ENCODE peak calls at places on chromosomes 7 and 10, in eight cellular contexts. B, Q, W, M, J, I, O and V are unnamed samples.

GRCh38 chr7:54349259-54349658 is 192.9 kb upstream of the VSTM2A start:
- DNase-seq in J (no peak), Q (no peak), B (no peak), W (no peak), M (no peak), I (no peak), O (no peak), V (no peak)

GRCh38 chr7:107196834-107197610 is 28.2 kb downstream of the HBP1 start:
- DNase-seq in M (no peak), I (no peak), B (no peak), W (no peak), O (no peak), J (no peak), Q (no peak), V (no peak)

GRCh38 chr10:3745582-3745981 is 39.4 kb downstream of the KLF6 start:
- DNase-seq in I (no peak), B (no peak), W (no peak), J (no peak), Q (no peak), M (no peak), O (no peak), V (no peak)

GRCh38 chr7:7428806-7429205 is 106.9 kb downstream of the COL28A1 start:
- DNase-seq in B (no peak), W (no peak), I (no peak), J (no peak), Q (no peak), M (no peak), O (no peak), V (no peak)

GRCh38 chr10:114532226-114532625 is 125.8 kb downstream of the ABLIM1 start:
- DNase-seq in O (no peak), M (no peak), B (no peak), I (no peak), Q (no peak), J (no peak), W (no peak), V (no peak)

GRCh38 chr10:44363716-44364115 is 21.2 kb downstream of the CXCL12 start:
- DNase-seq in I (no peak), M (no peak), W (no peak), J (no peak), O (no peak), Q (no peak), B (no peak), V (no peak)

GRCh38 chr7:151244156-151244870 is 4.2 kb downstream of the SMARCD3 start:
- DNase-seq in J (peak), Q (peak), I (no peak), M (no peak), W (peak), B (peak), O (no peak), V (peak)

GRCh38 chr7:105685099-105685609 is 103.9 kb upstream of the EFCAB10 start:
- DNase-seq in M (no peak), Q (no peak), J (no peak), O (no peak), I (no peak), W (no peak), B (no peak), V (no peak)

GRCh38 chr10:116702165-116702564 is 40.2 kb downstream of the HSPA12A start:
- DNase-seq in O (no peak), M (peak), J (no peak), Q (no peak), B (no peak), W (no peak), I (no peak), V (no peak)

GRCh38 chr10:22655312-22655973 is 58.9 kb downstream of the PIP4K2A start:
- DNase-seq in Q (no peak), M (no peak), B (no peak), I (no peak), O (no peak), J (peak), W (no peak), V (no peak)

GRCh38 chr10:18822156-18822555 is 162.9 kb downstream of the ARL5B start:
- DNase-seq in O (peak), W (no peak), Q (no peak), I (no peak), B (no peak), J (peak), M (no peak), V (no peak)

GRCh38 chr7:101913247-101913721 is 95.9 kb downstream of the CUX1 start:
- DNase-seq in O (no peak), B (no peak), M (no peak), Q (no peak), I (peak), W (no peak), J (no peak), V (no peak)

GRCh38 chr7:155685791-155686160 is 41.3 kb downstream of the RBM33 start:
- DNase-seq in W (no peak), Q (no peak), B (no peak), M (no peak), J (no peak), O (no peak), I (no peak), V (no peak)

GRCh38 chr7:123552641-123553040 is 5.0 kb downstream of the NDUFA5 start:
- DNase-seq in W (peak), M (no peak), O (no peak), I (no peak), B (no peak), Q (no peak), J (no peak), V (no peak)

GRCh38 chr10:3203972-3204371 is 31.4 kb upstream of the PITRM1 start:
- DNase-seq in B (no peak), Q (no peak), I (no peak), W (no peak), M (no peak), J (no peak), O (no peak), V (no peak)

GRCh38 chr7:43868181-43868580 is 1.1 kb downstream of the MRPS24 start:
- DNase-seq in J (no peak), I (no peak), W (no peak), B (no peak), O (no peak), Q (no peak), M (no peak), V (no peak)

GRCh38 chr10:114726820-114727271 is 68.8 kb upstream of the ABLIM1 start:
- DNase-seq in W (no peak), B (no peak), O (no peak), M (no peak), Q (no peak), J (no peak), I (no peak), V (no peak)

GRCh38 chr7:40802497-40802896 is 667.7 kb downstream of the SUGCT start:
- DNase-seq in B (no peak), Q (no peak), I (no peak), W (no peak), O (no peak), J (no peak), M (no peak), V (no peak)

GRCh38 chr10:6053816-6054581 is 8.2 kb downstream of the IL2RA start:
- DNase-seq in M (peak), W (peak), Q (peak), J (no peak), B (no peak), O (peak), I (peak), V (no peak)

GRCh38 chr7:94190599-94191061 is 186.5 kb upstream of the BET1 start:
- DNase-seq in I (no peak), Q (no peak), M (no peak), O (no peak), B (no peak), J (peak), W (no peak), V (no peak)

GRCh38 chr10:109866995-109867635 is 56.2 kb downstream of the XPNPEP1 start:
- DNase-seq in M (no peak), B (no peak), I (no peak), O (no peak), W (no peak), Q (no peak), J (no peak), V (no peak)

GRCh38 chr10:61456095-61456789 is 3.1 kb upstream of the TMEM26 start:
- DNase-seq in W (no peak), Q (no peak), O (no peak), M (no peak), J (no peak), B (no peak), I (no peak), V (no peak)

GRCh38 chr10:64519427-64519826 is 998.2 kb downstream of the REEP3 start:
- DNase-seq in O (no peak), W (no peak), M (no peak), B (no peak), I (no peak), J (no peak), Q (no peak), V (no peak)

GRCh38 chr7:134328900-134329299 is 12.2 kb upstream of the SLC35B4 start:
- DNase-seq in Q (no peak), M (no peak), I (no peak), B (no peak), O (no peak), W (no peak), J (no peak), V (no peak)

GRCh38 chr10:44995914-44996633 is 4.6 kb upstream of the ZNF22 start:
- DNase-seq in J (no peak), W (no peak), M (peak), I (peak), B (peak), Q (peak), O (peak), V (no peak)

GRCh38 chr10:128029731-128030369 is 96.4 kb downstream of the MKI67 start:
- DNase-seq in Q (no peak), I (no peak), B (no peak), J (no peak), W (no peak), O (no peak), M (peak), V (no peak)

GRCh38 chr7:55504093-55504859 is 68.0 kb downstream of the VOPP1 start:
- DNase-seq in B (no peak), I (no peak), M (no peak), J (no peak), Q (peak), W (no peak), O (no peak), V (no peak)

GRCh38 chr10:80544316-80544953 is 6.7 kb downstream of the SH2D4B start:
- DNase-seq in O (no peak), Q (no peak), M (no peak), B (no peak), W (no peak), I (no peak), J (no peak), V (no peak)

GRCh38 chr10:12180221-12180974 is 15.3 kb downstream of the NUDT5 start:
- DNase-seq in J (no peak), Q (no peak), O (no peak), M (no peak), B (no peak), W (no peak), I (no peak), V (no peak)

GRCh38 chr7:141533149-141533949 is 17.9 kb upstream of the AGK start:
- DNase-seq in I (peak), B (peak), Q (peak), W (peak), O (peak), M (peak), J (peak), V (peak)

GRCh38 chr10:74842301-74842700 is 15.9 kb downstream of the KAT6B start:
- DNase-seq in I (no peak), W (no peak), M (no peak), J (no peak), B (no peak), Q (no peak), O (no peak), V (no peak)

GRCh38 chr10:87750001-87750651 is 67.9 kb downstream of the ATAD1 start:
- DNase-seq in W (no peak), J (no peak), I (no peak), M (no peak), Q (no peak), O (no peak), B (no peak), V (no peak)

GRCh38 chr10:100748251-100749058 is 3.1 kb downstream of the PAX2 start:
- DNase-seq in I (no peak), M (peak), W (no peak), O (no peak), B (no peak), J (no peak), Q (no peak), V (peak)

DNA sequence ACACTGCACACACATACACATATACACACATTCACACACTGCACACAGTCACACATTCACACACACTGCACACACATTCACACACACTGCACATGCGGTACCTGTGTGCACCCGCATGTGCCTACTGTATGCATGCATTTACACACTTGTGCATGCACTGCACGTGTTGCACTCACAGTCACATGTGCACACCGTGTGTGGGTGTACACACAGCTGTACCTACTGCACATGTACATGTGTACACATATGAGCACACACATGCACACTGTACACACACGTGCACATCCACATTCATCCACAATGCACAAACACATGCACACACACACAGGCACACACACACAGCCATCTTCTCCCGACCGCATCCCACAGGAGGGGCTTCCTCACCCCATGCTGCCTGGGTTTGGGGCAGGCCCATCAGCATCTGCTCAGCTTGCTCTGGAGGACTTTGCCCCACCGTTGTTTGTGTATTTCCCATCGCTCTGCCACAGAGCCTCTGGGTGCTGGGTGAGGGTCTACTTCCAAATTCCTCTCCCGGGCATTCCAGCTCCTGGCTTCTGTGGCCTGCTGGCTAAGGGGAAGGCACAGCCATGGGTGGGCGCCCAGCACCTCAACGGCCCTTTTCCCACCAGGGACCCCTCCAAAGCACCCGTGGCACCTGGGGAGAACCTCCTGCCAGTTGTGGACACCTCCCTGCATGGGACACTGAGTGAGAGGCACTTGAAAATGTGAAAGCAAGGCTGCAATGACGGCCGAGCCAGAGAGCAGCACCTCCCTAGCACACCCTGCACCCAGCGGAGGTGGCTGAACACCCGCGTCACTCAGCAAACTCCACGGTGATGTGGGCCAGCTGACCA is 324.3 kb downstream of the PTPRN2 start:
- DNase-seq in M (peak), J (no peak), O (peak), I (no peak), W (no peak), B (no peak), Q (no peak), V (no peak)
- TF ChIP-seq EP300 in M (no peak), J (no peak), O (no peak), I (no peak), W (no peak), B (no peak), Q (no peak), V (no peak)

GRCh38 chr7:131896189-131896855 is 339.9 kb upstream of the PODXL start:
- DNase-seq in Q (no peak), M (no peak), O (no peak), W (no peak), B (no peak), I (no peak), J (no peak), V (no peak)

GRCh38 chr7:131899271-131900030 is 343.0 kb upstream of the PODXL start:
- DNase-seq in J (no peak), B (no peak), O (no peak), W (no peak), M (no peak), Q (no peak), I (no peak), V (no peak)

GRCh38 chr7:131897016-131897789 is 340.8 kb upstream of the PODXL start:
- DNase-seq in Q (no peak), I (no peak), B (no peak), M (no peak), J (peak), W (no peak), O (no peak), V (peak)

GRCh38 chr7:131897790-131898165 is 341.4 kb upstream of the PODXL start:
- DNase-seq in B (no peak), W (no peak), M (no peak), J (no peak), O (no peak), I (no peak), Q (no peak), V (no peak)

DNA sequence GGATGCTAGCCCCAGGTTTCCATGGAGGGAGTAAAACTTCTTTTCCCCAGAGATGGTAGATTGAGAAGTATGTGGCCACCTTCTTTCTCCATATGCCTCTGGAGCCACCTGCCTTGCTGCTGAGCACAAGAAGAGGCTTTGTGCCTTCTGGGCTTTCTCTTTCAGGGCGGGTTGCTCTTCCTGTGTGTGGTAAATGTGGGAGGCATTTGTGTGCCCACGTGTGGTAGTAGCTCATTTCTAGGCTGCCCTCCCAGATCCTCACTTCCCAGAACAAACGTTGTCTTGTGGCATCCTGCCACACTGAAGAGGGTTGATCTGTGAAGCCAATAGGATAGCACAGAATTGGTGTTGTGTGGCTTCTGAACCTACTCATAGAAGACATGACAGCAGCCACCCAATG is 342.0 kb upstream of the PODXL start:
- DNase-seq in Q (no peak), I (no peak), M (no peak), J (no peak), B (no peak), W (no peak), O (no peak), V (no peak)
- TF ChIP-seq EP300 in Q (no peak), I (no peak), M (no peak), J (no peak), B (no peak), W (no peak), O (no peak), V (no peak)

GRCh38 chr7:128119036-128119435 is 87.8 kb upstream of the LRRC4 start:
- DNase-seq in O (no peak), J (no peak), M (no peak), I (no peak), Q (no peak), B (no peak), W (no peak), V (no peak)

GRCh38 chr7:128116740-128117139 is 85.5 kb upstream of the LRRC4 start:
- DNase-seq in I (no peak), Q (no peak), M (peak), J (no peak), B (no peak), O (peak), W (no peak), V (peak)

GRCh38 chr7:128115326-128115820 is 84.1 kb upstream of the LRRC4 start:
- DNase-seq in O (no peak), B (no peak), W (no peak), M (peak), I (no peak), Q (no peak), J (no peak), V (no peak)

GRCh38 chr7:128115821-128116723 is 84.8 kb upstream of the LRRC4 start:
- DNase-seq in I (no peak), M (peak), O (no peak), W (no peak), B (no peak), Q (peak), J (no peak), V (no peak)

GRCh38 chr7:128117691-128118090 is 86.5 kb upstream of the LRRC4 start:
- DNase-seq in W (no peak), O (no peak), Q (no peak), I (no peak), M (peak), J (no peak), B (no peak), V (peak)
- TF ChIP-seq EP300 in W (no peak), O (no peak), Q (no peak), I (no peak), M (no peak), J (no peak), B (no peak), V (no peak)

GRCh38 chr10:21176934-21177480 is 279.9 kb upstream of the NEBL start:
- DNase-seq in O (no peak), M (no peak), Q (no peak), W (no peak), J (no peak), I (no peak), B (no peak), V (no peak)
- TF ChIP-seq EP300 in O (no peak), M (no peak), Q (no peak), W (no peak), J (no peak), I (no peak), B (no peak), V (no peak)

GRCh38 chr10:69864321-69864720 is 62.6 kb downstream of the COL13A1 start:
- DNase-seq in B (no peak), Q (no peak), O (no peak), J (peak), W (no peak), I (no peak), M (no peak), V (no peak)

GRCh38 chr10:69861251-69862240 is 59.8 kb downstream of the COL13A1 start:
- DNase-seq in I (no peak), M (no peak), J (peak), O (peak), Q (no peak), W (no peak), B (peak), V (no peak)

GRCh38 chr10:69865450-69865849 is 63.7 kb downstream of the COL13A1 start:
- DNase-seq in B (no peak), I (no peak), O (no peak), Q (no peak), M (no peak), J (no peak), W (no peak), V (no peak)

GRCh38 chr10:69862882-69863530 is 61.3 kb downstream of the COL13A1 start:
- DNase-seq in O (no peak), W (no peak), B (no peak), Q (no peak), J (no peak), M (no peak), I (no peak), V (no peak)

GRCh38 chr10:69863580-69863979 is 61.9 kb downstream of the COL13A1 start:
- DNase-seq in W (no peak), B (no peak), Q (no peak), M (no peak), J (no peak), I (no peak), O (no peak), V (no peak)
- TF ChIP-seq EP300 in W (no peak), B (no peak), Q (no peak), M (no peak), J (no peak), I (no peak), O (no peak), V (no peak)

GRCh38 chr10:34524369-34525091 is 290.6 kb downstream of the PARD3 start:
- DNase-seq in O (no peak), J (no peak), Q (no peak), I (no peak), W (no peak), B (no peak), M (no peak), V (no peak)

GRCh38 chr10:34530778-34531177 is 284.3 kb downstream of the PARD3 start:
- DNase-seq in M (no peak), J (no peak), I (no peak), O (peak), W (no peak), Q (no peak), B (no peak), V (no peak)

GRCh38 chr10:34526186-34526585 is 288.9 kb downstream of the PARD3 start:
- DNase-seq in J (peak), B (no peak), M (no peak), I (no peak), O (no peak), Q (no peak), W (no peak), V (no peak)

GRCh38 chr10:34528320-34528719 is 286.8 kb downstream of the PARD3 start:
- DNase-seq in B (no peak), Q (no peak), W (no peak), O (peak), J (peak), I (no peak), M (no peak), V (no peak)

GRCh38 chr10:34526758-34527730 is 288.1 kb downstream of the PARD3 start:
- DNase-seq in J (peak), O (no peak), B (no peak), M (no peak), Q (no peak), W (no peak), I (no peak), V (no peak)
- TF ChIP-seq EP300 in J (peak), O (no peak), B (no peak), M (no peak), Q (no peak), W (no peak), I (no peak), V (peak)

GRCh38 chr7:25564980-25565379 is 336.7 kb upstream of the NPVF start:
- DNase-seq in J (no peak), B (peak), W (no peak), I (no peak), O (no peak), Q (no peak), M (no peak), V (no peak)
- TF ChIP-seq EP300 in J (no peak), B (no peak), W (no peak), I (no peak), O (no peak), Q (no peak), M (no peak), V (no peak)

GRCh38 chr7:28787116-28787515 is 171.0 kb downstream of the TRIL start:
- DNase-seq in Q (no peak), W (no peak), B (no peak), I (no peak), J (no peak), O (no peak), M (no peak), V (no peak)
- TF ChIP-seq EP300 in Q (no peak), W (no peak), B (no peak), I (no peak), J (no peak), O (no peak), M (no peak), V (no peak)